ENCODE peak calls at places on chromosomes 16 and 17, in four cellular contexts. L is heart right ventricle; E is T-helper 1 cell; J is stimulated activated CD4-positive, alpha-beta T cell treated with anti-CD3 and anti-CD28 coated beads, Interleukin-15, amount 100 ng/mL, for 48 hours. G is an unnamed sample.

GRCh38 chr16:12845282-12845681 is 41.6 kb upstream of the CPPED1 start:
- DNase-seq in L (no peak), E (no peak), J (no peak), G (no peak)

GRCh38 chr16:87849419-87850008 is 19.8 kb downstream of the SLC7A5 start:
- DNase-seq in L (no peak), E (no peak), J (no peak), G (no peak)

GRCh38 chr16:67211674-67212073 is 12.7 kb downstream of the ELMO3 start:
- DNase-seq in L (no peak), E (no peak), J (no peak), G (no peak)

GRCh38 chr16:49484936-49485335 is 111.3 kb downstream of the C16orf78 start:
- DNase-seq in L (no peak), E (no peak), J (no peak), G (no peak)

GRCh38 chr16:59044616-59045015 is 310.5 kb upstream of the GOT2 start:
- DNase-seq in L (no peak), E (no peak), J (no peak), G (no peak)

GRCh38 chr16:30561212-30561816 is 3.1 kb upstream of the ZNF764 start:
- DNase-seq in L (peak; percentile 63), E (no peak), J (no peak), G (no peak)

GRCh38 chr16:82776466-82777146 is 149.8 kb downstream of the CDH13 start:
- DNase-seq in L (no peak), E (no peak), J (no peak), G (no peak)

GRCh38 chr16:18800674-18801196 is 614 bp downstream of the ARL6IP1 start:
- DNase-seq in L (no peak), E (no peak), J (no peak), G (no peak)

GRCh38 chr17:8264320-8264719 is 15.2 kb downstream of the PFAS start:
- DNase-seq in L (no peak), E (no peak), J (no peak), G (no peak)

GRCh38 chr16:79768594-79768993 is 168.1 kb upstream of the MAF start:
- DNase-seq in L (no peak), E (no peak), J (no peak), G (no peak)

GRCh38 chr16:57203451-57203850 is 17.3 kb downstream of the RSPRY1 start:
- DNase-seq in L (no peak), E (no peak), J (no peak), G (no peak)

GRCh38 chr16:23847938-23848337 is 12.2 kb downstream of the PRKCB start:
- DNase-seq in L (no peak), E (peak; percentile 20), J (no peak), G (no peak)

GRCh38 chr17:31680126-31680525 is 178.9 kb downstream of the COPRS start:
- DNase-seq in L (no peak), E (no peak), J (peak; percentile 44), G (no peak)

GRCh38 chr17:41377546-41377945 is 4.6 kb downstream of the KRT34 start:
- DNase-seq in L (no peak), E (no peak), J (no peak), G (no peak)

GRCh38 chr17:28926786-28927185 is 23.9 kb upstream of the DHRS13 start:
- DNase-seq in L (no peak), E (no peak), J (no peak), G (no peak)

GRCh38 chr17:44931376-44931775 is 16.1 kb upstream of the GFAP start:
- DNase-seq in L (no peak), E (no peak), J (no peak), G (no peak)

GRCh38 chr16:87765473-87765775 is 362 bp downstream of the KLHDC4 start:
- DNase-seq in L (peak; percentile 19), E (peak; percentile 48), J (no peak), G (peak; percentile 37)

G was measured in activated CD8-positive, alpha-beta memory T cell treated with anti-CD3 and anti-CD28 coated beads for 1 hour.